ENCODE peak calls at places on chromosomes 5 and 9, in nine cellular contexts. One of them, this sample, is unnamed.

GRCh38 chr9:9998491-9999287 is 614.1 kb downstream of the PTPRD start:
- DNase-seq in T-helper 2 cell: no peak
- DNase-seq in stimulated activated CD4-positive, alpha-beta T cell treated with anti-CD3 and anti-CD28 coated beads, Interleukin-1b, Interleukin-23, amount 100 ng/mL, for 4 hours: no peak
- DNase-seq in spleen: no peak
- DNase-seq in skeletal muscle cell: no peak
- DNase-seq in effector CD4-positive, alpha-beta T cell: no peak
- DNase-seq in WTC11: no peak
- DNase-seq in OCI-M1: peak; percentile 100
- DNase-seq in Right ventricle myocardium superior: no peak
- DNase-seq in this sample: no peak

GRCh38 chr9:134189167-134189474 is 24.8 kb upstream of the RNU6ATAC start:
- DNase-seq in spleen: peak; percentile 52
- DNase-seq in OCI-M1: no peak
- DNase-seq in Right ventricle myocardium superior: no peak
- DNase-seq in effector CD4-positive, alpha-beta T cell: no peak
- DNase-seq in stimulated activated CD4-positive, alpha-beta T cell treated with anti-CD3 and anti-CD28 coated beads, Interleukin-1b, Interleukin-23, amount 100 ng/mL, for 4 hours: no peak
- DNase-seq in T-helper 2 cell: no peak
- DNase-seq in WTC11: no peak
- DNase-seq in skeletal muscle cell: no peak
- DNase-seq in this sample: no peak

GRCh38 chr9:34993502-34994428 is 4.2 kb downstream of the DNAJB5 start:
- DNase-seq in stimulated activated CD4-positive, alpha-beta T cell treated with anti-CD3 and anti-CD28 coated beads, Interleukin-1b, Interleukin-23, amount 100 ng/mL, for 4 hours: no peak
- DNase-seq in effector CD4-positive, alpha-beta T cell: no peak
- DNase-seq in spleen: peak; percentile 74
- DNase-seq in OCI-M1: no peak
- DNase-seq in WTC11: no peak
- DNase-seq in skeletal muscle cell: peak; percentile 69
- DNase-seq in Right ventricle myocardium superior: peak; percentile 89
- DNase-seq in T-helper 2 cell: no peak
- DNase-seq in this sample: no peak

GRCh38 chr9:14051459-14051858 is 262.5 kb downstream of the NFIB start:
- DNase-seq in T-helper 2 cell: no peak
- DNase-seq in skeletal muscle cell: no peak
- DNase-seq in Right ventricle myocardium superior: no peak
- DNase-seq in stimulated activated CD4-positive, alpha-beta T cell treated with anti-CD3 and anti-CD28 coated beads, Interleukin-1b, Interleukin-23, amount 100 ng/mL, for 4 hours: no peak
- DNase-seq in WTC11: no peak
- DNase-seq in effector CD4-positive, alpha-beta T cell: no peak
- DNase-seq in spleen: no peak
- DNase-seq in OCI-M1: no peak
- DNase-seq in this sample: no peak

GRCh38 chr5:106171708-106172107 is 1499.0 kb downstream of the EFNA5 start:
- DNase-seq in Right ventricle myocardium superior: no peak
- DNase-seq in OCI-M1: no peak
- DNase-seq in effector CD4-positive, alpha-beta T cell: no peak
- DNase-seq in T-helper 2 cell: no peak
- DNase-seq in spleen: no peak
- DNase-seq in stimulated activated CD4-positive, alpha-beta T cell treated with anti-CD3 and anti-CD28 coated beads, Interleukin-1b, Interleukin-23, amount 100 ng/mL, for 4 hours: no peak
- DNase-seq in WTC11: no peak
- DNase-seq in skeletal muscle cell: peak; percentile 1
- DNase-seq in this sample: no peak

GRCh38 chr5:17918373-17919104 is 284.3 kb downstream of the TAF11L14 start:
- DNase-seq in T-helper 2 cell: no peak
- DNase-seq in WTC11: peak; percentile 32
- DNase-seq in OCI-M1: no peak
- DNase-seq in spleen: no peak
- DNase-seq in skeletal muscle cell: no peak
- DNase-seq in Right ventricle myocardium superior: no peak
- DNase-seq in stimulated activated CD4-positive, alpha-beta T cell treated with anti-CD3 and anti-CD28 coated beads, Interleukin-1b, Interleukin-23, amount 100 ng/mL, for 4 hours: no peak
- DNase-seq in effector CD4-positive, alpha-beta T cell: no peak
- DNase-seq in this sample: no peak

GRCh38 chr9:134025606-134026541 is 593 bp downstream of the BRD3OS start:
- DNase-seq in spleen: no peak
- DNase-seq in Right ventricle myocardium superior: peak; percentile 58
- DNase-seq in stimulated activated CD4-positive, alpha-beta T cell treated with anti-CD3 and anti-CD28 coated beads, Interleukin-1b, Interleukin-23, amount 100 ng/mL, for 4 hours: peak; percentile 21
- DNase-seq in T-helper 2 cell: peak; percentile 59
- DNase-seq in skeletal muscle cell: no peak
- DNase-seq in WTC11: peak; percentile 68
- DNase-seq in OCI-M1: peak; percentile 36
- DNase-seq in effector CD4-positive, alpha-beta T cell: peak; percentile 24
- DNase-seq in this sample: peak; percentile 15

GRCh38 chr5:98772415-98773213 is 849 bp upstream of the RGMB start:
- DNase-seq in skeletal muscle cell: peak; percentile 77
- DNase-seq in stimulated activated CD4-positive, alpha-beta T cell treated with anti-CD3 and anti-CD28 coated beads, Interleukin-1b, Interleukin-23, amount 100 ng/mL, for 4 hours: peak; percentile 40
- DNase-seq in effector CD4-positive, alpha-beta T cell: peak; percentile 61
- DNase-seq in spleen: peak; percentile 90
- DNase-seq in T-helper 2 cell: peak; percentile 85
- DNase-seq in OCI-M1: no peak
- DNase-seq in WTC11: peak; percentile 83
- DNase-seq in Right ventricle myocardium superior: peak; percentile 85
- DNase-seq in this sample: peak; percentile 55

GRCh38 chr9:95757026-95757425 is 118.5 kb upstream of the ERCC6L2 start:
- DNase-seq in WTC11: no peak
- DNase-seq in effector CD4-positive, alpha-beta T cell: no peak
- DNase-seq in T-helper 2 cell: no peak
- DNase-seq in spleen: no peak
- DNase-seq in Right ventricle myocardium superior: no peak
- DNase-seq in stimulated activated CD4-positive, alpha-beta T cell treated with anti-CD3 and anti-CD28 coated beads, Interleukin-1b, Interleukin-23, amount 100 ng/mL, for 4 hours: no peak
- DNase-seq in skeletal muscle cell: peak; percentile 71
- DNase-seq in OCI-M1: no peak
- DNase-seq in this sample: no peak

GRCh38 chr5:80198399-80198798 is 57.4 kb downstream of the SERINC5 start:
- DNase-seq in effector CD4-positive, alpha-beta T cell: no peak
- DNase-seq in OCI-M1: no peak
- DNase-seq in spleen: no peak
- DNase-seq in WTC11: no peak
- DNase-seq in Right ventricle myocardium superior: peak; percentile 67
- DNase-seq in T-helper 2 cell: no peak
- DNase-seq in skeletal muscle cell: no peak
- DNase-seq in stimulated activated CD4-positive, alpha-beta T cell treated with anti-CD3 and anti-CD28 coated beads, Interleukin-1b, Interleukin-23, amount 100 ng/mL, for 4 hours: no peak
- DNase-seq in this sample: no peak

GRCh38 chr9:36485647-36486453 is 85.8 kb upstream of the RNF38 start:
- DNase-seq in OCI-M1: peak; percentile 42
- DNase-seq in Right ventricle myocardium superior: no peak
- DNase-seq in skeletal muscle cell: no peak
- DNase-seq in stimulated activated CD4-positive, alpha-beta T cell treated with anti-CD3 and anti-CD28 coated beads, Interleukin-1b, Interleukin-23, amount 100 ng/mL, for 4 hours: no peak
- DNase-seq in WTC11: no peak
- DNase-seq in spleen: no peak
- DNase-seq in T-helper 2 cell: no peak
- DNase-seq in effector CD4-positive, alpha-beta T cell: no peak
- DNase-seq in this sample: no peak

GRCh38 chr5:95241635-95242034 is 43.3 kb downstream of the MCTP1 start:
- DNase-seq in spleen: no peak
- DNase-seq in OCI-M1: no peak
- DNase-seq in effector CD4-positive, alpha-beta T cell: no peak
- DNase-seq in skeletal muscle cell: no peak
- DNase-seq in stimulated activated CD4-positive, alpha-beta T cell treated with anti-CD3 and anti-CD28 coated beads, Interleukin-1b, Interleukin-23, amount 100 ng/mL, for 4 hours: no peak
- DNase-seq in T-helper 2 cell: peak; percentile 13
- DNase-seq in Right ventricle myocardium superior: no peak
- DNase-seq in WTC11: no peak
- DNase-seq in this sample: no peak

GRCh38 chr5:39100851-39101396 is 26.7 kb upstream of the RICTOR start:
- DNase-seq in stimulated activated CD4-positive, alpha-beta T cell treated with anti-CD3 and anti-CD28 coated beads, Interleukin-1b, Interleukin-23, amount 100 ng/mL, for 4 hours: no peak
- DNase-seq in Right ventricle myocardium superior: no peak
- DNase-seq in OCI-M1: no peak
- DNase-seq in spleen: no peak
- DNase-seq in skeletal muscle cell: peak; percentile 96
- DNase-seq in T-helper 2 cell: peak; percentile 23
- DNase-seq in effector CD4-positive, alpha-beta T cell: no peak
- DNase-seq in WTC11: no peak
- DNase-seq in this sample: no peak

GRCh38 chr5:90193185-90193822 is 216.3 kb downstream of the CETN3 start:
- DNase-seq in Right ventricle myocardium superior: no peak
- DNase-seq in T-helper 2 cell: no peak
- DNase-seq in WTC11: no peak
- DNase-seq in spleen: no peak
- DNase-seq in OCI-M1: no peak
- DNase-seq in stimulated activated CD4-positive, alpha-beta T cell treated with anti-CD3 and anti-CD28 coated beads, Interleukin-1b, Interleukin-23, amount 100 ng/mL, for 4 hours: no peak
- DNase-seq in skeletal muscle cell: no peak
- DNase-seq in effector CD4-positive, alpha-beta T cell: no peak
- DNase-seq in this sample: no peak

This sample was measured in effector memory CD4-positive, alpha-beta T cell.